ENCODE peak calls at places on chromosomes 2 and 18, in five cellular contexts. T is GM12878, W is GM12892, Y is K562, X is HepG2. J is an unnamed sample.

GRCh38 chr2:121476714-121477113 is 54.0 kb upstream of the RNU4ATAC start:
- DNase-seq in W (no peak), Y (no peak), T (no peak), X (no peak), J (no peak)

GRCh38 chr2:95333888-95334338 is 36.8 kb downstream of the KCNIP3 start:
- DNase-seq in Y (no peak), T (no peak), W (no peak), X (no peak), J (no peak)

GRCh38 chr2:1973636-1974035 is 229.3 kb upstream of the PXDN start:
- DNase-seq in X (no peak), T (no peak), W (no peak), Y (no peak), J (no peak)

GRCh38 chr2:81194581-81194980 is 890.0 kb upstream of the LRRTM1 start:
- DNase-seq in W (no peak), X (no peak), T (no peak), Y (no peak), J (no peak)

GRCh38 chr2:230790981-230791380 is 73.8 kb upstream of the ITM2C start:
- DNase-seq in Y (no peak), W (no peak), T (no peak), X (no peak), J (no peak)

GRCh38 chr18:76544511-76545350 is 49.7 kb upstream of the ZNF516 start:
- DNase-seq in W (no peak), Y (no peak), X (no peak), T (no peak), J (no peak)

GRCh38 chr18:44771957-44772917 is 91.5 kb downstream of the SETBP1 start:
- DNase-seq in Y (no peak), T (no peak), X (peak), W (no peak), J (no peak)

GRCh38 chr2:20436716-20437470 is 10.0 kb upstream of the RHOB start:
- DNase-seq in X (peak), T (no peak), Y (no peak), W (no peak), J (no peak)

GRCh38 chr2:234949762-234950434 is 1.9 kb upstream of the SH3BP4 start:
- DNase-seq in T (no peak), X (peak), W (no peak), Y (no peak), J (no peak)

GRCh38 chr2:150303281-150303680 is 184.2 kb downstream of the RND3 start:
- DNase-seq in Y (no peak), X (no peak), T (no peak), W (no peak), J (no peak)
- TF ChIP-seq TAF1 in Y (no peak), X (no peak), T (no peak), W (no peak), J (no peak)

GRCh38 chr2:201136889-201137321 is 20.9 kb downstream of the CFLAR start:
- DNase-seq in X (no peak), T (no peak), Y (no peak), W (no peak), J (no peak)
- TF ChIP-seq POLR2AphosphoS5 in X (no peak), T (no peak), Y (no peak), W (peak), J (no peak)

GRCh38 chr2:84694088-84694622 is 177.9 kb downstream of the DNAH6 start:
- DNase-seq in X (no peak), W (no peak), T (no peak), Y (no peak), J (no peak)
- TF ChIP-seq TAF1 in X (no peak), W (no peak), T (no peak), Y (no peak), J (no peak)

DNA sequence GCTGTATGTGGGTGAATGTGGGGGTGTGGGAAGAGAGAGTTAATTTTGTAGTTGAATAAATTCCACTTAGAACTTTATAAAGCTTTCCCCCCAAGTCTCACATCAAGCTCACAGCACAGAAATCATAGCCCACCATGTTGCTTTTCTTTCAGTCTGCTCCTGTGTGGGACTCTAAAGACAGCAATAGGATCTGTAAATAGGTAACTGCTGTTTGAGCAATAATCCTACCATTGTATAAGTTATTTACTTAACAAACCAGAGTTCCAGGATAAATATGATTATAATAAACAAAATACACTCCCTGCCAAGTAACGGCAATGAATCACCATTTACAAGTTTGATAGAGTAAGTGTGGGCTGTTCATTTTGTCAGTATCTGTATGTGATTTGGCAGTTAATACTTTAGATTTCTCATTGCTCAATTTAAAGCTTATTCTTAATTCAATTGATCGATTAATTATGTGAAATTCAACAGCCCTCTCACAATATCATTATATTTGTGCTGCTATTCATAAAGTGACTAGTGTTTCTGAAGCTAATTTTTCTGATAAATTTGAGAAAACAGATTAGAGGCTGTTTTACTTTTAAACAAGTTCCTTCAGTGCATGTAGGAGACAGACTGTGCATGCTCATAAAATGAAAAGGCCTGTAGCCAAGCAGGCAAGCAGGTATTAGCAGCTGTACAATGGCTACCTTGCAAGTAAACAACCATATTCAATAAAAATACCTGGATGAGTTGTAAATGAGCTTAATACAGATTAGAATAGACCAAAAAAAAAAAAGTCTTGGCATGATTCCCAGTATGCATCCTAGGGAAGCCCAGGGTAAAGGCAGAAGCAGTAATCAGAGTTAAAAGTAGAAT is 142.7 kb downstream of the PDE11A start:
- DNase-seq in W (no peak), T (no peak), X (no peak), Y (no peak), J (no peak)
- TF ChIP-seq POLR2AphosphoS5 in W (no peak), T (no peak), X (no peak), Y (no peak), J (no peak)

GRCh38 chr2:155218292-155218924 is 519.9 kb downstream of the KCNJ3 start:
- DNase-seq in Y (no peak), W (no peak), T (no peak), X (no peak), J (no peak)
- TF ChIP-seq TAF1 in Y (no peak), W (no peak), T (no peak), X (no peak), J (no peak)

DNA sequence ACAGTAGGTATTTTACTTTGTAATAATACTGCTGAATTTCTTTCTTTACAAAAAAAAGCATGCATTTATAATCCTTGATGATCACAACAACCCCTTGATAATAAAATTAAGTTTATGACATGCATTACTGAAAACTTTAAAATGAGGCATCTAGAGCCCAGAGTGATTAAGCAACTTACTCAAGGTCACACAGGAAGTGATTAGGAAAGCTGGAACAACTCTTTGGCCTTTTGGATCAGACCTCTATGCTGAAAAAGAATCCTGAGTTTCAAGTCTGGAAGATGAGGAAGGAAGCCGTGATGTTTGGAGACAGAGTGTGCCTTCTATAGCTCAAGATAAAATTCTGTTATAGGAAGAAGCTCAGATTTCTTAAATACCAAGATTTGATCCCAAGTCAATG is 105.0 kb upstream of the ATP8B1 start:
- DNase-seq in T (no peak), X (no peak), W (no peak), Y (no peak), J (no peak)
- TF ChIP-seq POLR2AphosphoS5 in T (no peak), X (no peak), W (no peak), Y (no peak), J (no peak)

DNA sequence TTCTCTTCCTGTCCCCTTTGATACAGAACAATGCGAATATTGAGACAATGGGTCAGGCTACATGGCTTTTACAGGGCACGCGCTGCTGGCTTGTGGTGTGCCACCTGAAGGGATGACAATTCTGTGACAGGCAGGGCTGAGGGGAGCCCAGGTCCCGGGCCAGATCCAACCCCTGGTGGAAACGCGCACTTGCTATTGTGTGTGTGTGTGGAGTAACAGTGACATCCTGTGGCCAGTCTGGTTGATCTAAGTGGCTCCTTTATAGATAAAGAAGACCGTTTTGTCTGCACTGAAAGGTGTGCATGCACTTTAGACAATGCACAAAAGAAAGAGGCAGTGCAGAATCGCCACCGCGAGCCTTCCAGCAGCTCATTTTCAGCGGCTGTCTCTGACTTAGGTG is 273.6 kb downstream of the HRH4 start:
- DNase-seq in X (peak), W (no peak), T (no peak), Y (no peak), J (no peak)
- TF ChIP-seq TAF1 in X (no peak), W (no peak), T (no peak), Y (no peak), J (no peak)